ENCODE peak calls at places on chromosomes 4 and X, in seven cellular contexts. B is GM23338, V is HCT116, Y is neural progenitor cell, I is MM.1S, K is hepatocyte, W is GM23248. A is an unnamed sample.

GRCh38 chr4:76687730-76688441 is 210.1 kb downstream of the SOWAHB start:
- DNase-seq in B (peak; percentile 40), V (no peak), Y (peak; percentile 26), I (peak; percentile 60), K (no peak), W (no peak), A (peak; percentile 19)

GRCh38 chrX:43559643-43560042 is 96.5 kb upstream of the MAOA start:
- DNase-seq in B (peak; percentile 69), V (peak; percentile 28), Y (peak; percentile 77), I (peak; percentile 31), K (peak; percentile 70), W (peak; percentile 25), A (peak; percentile 67)

GRCh38 chrX:24513416-24513815 is 48.3 kb downstream of the PDK3 start:
- DNase-seq in B (no peak), V (no peak), Y (no peak), I (no peak), K (no peak), W (no peak), A (peak; percentile 28)

GRCh38 chrX:120568047-120568446 is 7.3 kb upstream of the CUL4B start:
- DNase-seq in B (no peak), V (no peak), Y (no peak), I (no peak), K (no peak), W (no peak), A (no peak)

GRCh38 chrX:150421816-150422215 is 58.7 kb downstream of the MAMLD1 start:
- DNase-seq in B (no peak), V (no peak), Y (no peak), I (no peak), K (no peak), W (peak; percentile 18), A (no peak)

GRCh38 chr4:73776363-73776762 is 36.0 kb downstream of the CXCL8 start:
- DNase-seq in B (no peak), V (no peak), Y (no peak), I (no peak), K (peak; percentile 9), W (peak; percentile 47), A (peak; percentile 48)

GRCh38 chr4:103018391-103019318 is 850 bp downstream of the SLC9B1 start:
- DNase-seq in B (peak; percentile 27), V (peak; percentile 26), Y (no peak), I (no peak), K (no peak), W (peak; percentile 72), A (no peak)

GRCh38 chr4:182245541-182246245 is 2.5 kb downstream of the TENM3 start:
- DNase-seq in B (no peak), V (no peak), Y (peak; percentile 29), I (no peak), K (peak; percentile 32), W (peak; percentile 13), A (no peak)

GRCh38 chr4:113739197-113739596 is 22.3 kb downstream of the CAMK2D start:
- DNase-seq in B (no peak), V (no peak), Y (no peak), I (no peak), K (no peak), W (no peak), A (no peak)

GRCh38 chr4:113741971-113742370 is 19.6 kb downstream of the CAMK2D start:
- DNase-seq in B (no peak), V (no peak), Y (no peak), I (no peak), K (no peak), W (no peak), A (no peak)

GRCh38 chr4:113742643-113743042 is 18.9 kb downstream of the CAMK2D start:
- DNase-seq in B (no peak), V (no peak), Y (no peak), I (no peak), K (no peak), W (no peak), A (no peak)

GRCh38 chr4:113738251-113738650 is 23.3 kb downstream of the CAMK2D start:
- DNase-seq in B (no peak), V (no peak), Y (no peak), I (no peak), K (no peak), W (peak; percentile 68), A (peak; percentile 9)

DNA sequence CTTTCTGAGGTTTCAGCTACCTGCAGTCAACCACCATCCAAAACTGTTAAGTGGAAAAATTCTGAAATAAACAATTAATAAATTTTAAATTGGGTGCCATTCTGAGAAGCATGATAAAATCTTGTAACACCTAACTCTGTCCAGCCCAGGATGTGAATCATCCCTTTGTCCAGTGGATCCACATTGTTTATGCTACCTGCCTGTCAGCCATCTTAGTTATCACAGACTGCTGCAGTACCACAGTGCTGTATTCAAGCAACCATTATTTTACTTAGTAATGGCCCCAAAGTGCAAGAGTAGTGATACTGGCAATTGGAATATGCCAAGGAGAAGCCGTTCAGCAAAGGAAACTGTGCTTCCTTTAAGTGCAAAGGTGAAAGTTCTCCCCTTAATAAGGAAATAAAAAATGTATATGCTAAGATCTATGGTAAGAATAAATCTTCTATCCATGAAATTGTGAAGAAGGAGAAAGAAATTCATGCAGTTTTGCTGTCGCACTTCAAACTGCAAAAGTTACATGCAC is 20.6 kb downstream of the CAMK2D start:
- DNase-seq in B (no peak), V (no peak), Y (no peak), I (no peak), K (no peak), W (no peak), A (no peak)
- TF ChIP-seq EZH2phosphoT487 in B (no peak), V (no peak), Y (no peak), I (no peak), K (no peak), W (no peak), A (no peak)

GRCh38 chrX:106730385-106730784 is 3.9 kb downstream of the RNF128 start:
- DNase-seq in B (no peak), V (no peak), Y (no peak), I (no peak), K (peak; percentile 16), W (no peak), A (no peak)

GRCh38 chrX:106731590-106731989 is 5.1 kb downstream of the RNF128 start:
- DNase-seq in B (no peak), V (no peak), Y (no peak), I (no peak), K (no peak), W (no peak), A (no peak)

GRCh38 chrX:106728337-106728736 is 1.8 kb downstream of the RNF128 start:
- DNase-seq in B (no peak), V (no peak), Y (no peak), I (no peak), K (no peak), W (no peak), A (no peak)

DNA sequence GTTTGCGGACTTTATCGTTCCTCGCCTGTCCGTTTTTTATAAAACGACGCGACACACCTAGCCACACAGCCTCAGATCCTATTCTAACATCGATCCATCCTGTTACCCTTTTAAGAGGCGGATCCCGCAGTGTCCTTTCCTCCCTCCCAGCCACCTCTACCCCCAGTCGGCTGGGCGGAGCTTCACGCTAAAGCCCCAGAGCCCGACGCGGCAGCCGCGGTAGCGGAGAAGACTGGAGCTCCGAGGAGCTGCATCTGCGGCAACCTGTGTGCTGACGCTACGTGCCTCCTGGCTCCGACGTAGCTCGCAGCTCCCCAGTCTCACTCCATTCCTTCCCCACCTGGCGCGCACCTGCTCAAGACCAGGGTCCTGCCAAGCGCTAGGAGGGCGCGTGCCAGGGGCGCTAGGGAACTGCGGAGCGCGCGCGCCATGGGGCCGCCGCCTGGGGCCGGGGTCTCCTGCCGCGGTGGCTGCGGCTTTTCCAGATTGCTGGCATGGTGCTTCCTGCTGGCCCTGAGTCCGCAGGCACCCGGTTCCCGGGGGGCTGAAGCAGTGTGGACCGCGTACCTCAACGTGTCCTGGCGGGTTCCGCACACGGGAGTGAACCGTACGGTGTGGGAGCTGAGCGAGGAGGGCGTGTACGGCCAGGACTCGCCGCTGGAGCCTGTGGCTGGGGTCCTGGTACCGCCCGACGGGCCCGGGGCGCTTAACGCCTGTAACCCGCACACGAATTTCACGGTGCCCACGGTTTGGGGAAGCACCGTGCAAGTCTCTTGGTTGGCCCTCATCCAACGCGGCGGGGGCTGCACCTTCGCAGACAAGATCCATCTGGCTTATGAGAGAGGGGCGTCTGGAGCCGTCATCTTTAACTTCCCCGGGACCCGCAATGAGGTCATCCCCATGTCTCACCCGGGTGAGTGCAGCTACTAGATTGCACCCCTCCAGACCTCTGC is at the start of gene RNF128:
- DNase-seq in B (peak; percentile 89), V (peak; percentile 70), Y (peak; percentile 83), I (peak; percentile 9), K (peak; percentile 76), W (peak; percentile 62), A (peak; percentile 43)
- TF ChIP-seq EZH2 in B (no peak), V (no peak), Y (peak; percentile 57), I (no peak), K (no peak), W (no peak), A (peak; percentile 63)

GRCh38 chr4:61024610-61025009 is 175.5 kb upstream of the ADGRL3 start:
- DNase-seq in B (no peak), V (no peak), Y (no peak), I (no peak), K (no peak), W (no peak), A (no peak)
- TF ChIP-seq EZH2phosphoT487 in B (no peak), V (no peak), Y (no peak), I (no peak), K (no peak), W (no peak), A (no peak)

GRCh38 chr4:2415881-2416563 is 2.4 kb downstream of the ZFYVE28 start:
- DNase-seq in B (no peak), V (no peak), Y (peak; percentile 6), I (no peak), K (no peak), W (no peak), A (no peak)
- TF ChIP-seq EZH2 in B (no peak), V (no peak), Y (peak; percentile 81), I (no peak), K (no peak), W (no peak), A (no peak)

DNA sequence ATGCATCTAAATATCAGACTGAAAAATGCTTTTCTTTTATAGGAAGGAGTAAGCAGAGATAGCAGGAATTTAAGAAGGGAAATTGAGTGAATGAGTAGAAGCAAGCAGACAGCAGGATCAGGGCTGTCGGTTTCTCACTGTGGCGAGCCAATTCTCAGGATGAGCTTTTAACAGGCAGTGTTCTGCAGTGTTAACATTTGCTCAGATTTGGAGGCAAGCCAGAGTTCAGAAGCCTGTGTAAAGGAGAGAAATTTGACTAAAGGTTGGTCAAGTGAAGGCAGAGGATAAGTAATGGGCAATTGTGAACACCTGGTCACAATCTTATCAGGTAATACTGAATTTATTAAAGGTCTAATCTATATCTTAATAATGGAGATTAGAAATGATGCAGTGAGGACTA is 133.3 kb upstream of the MAGEB16 start:
- DNase-seq in B (peak; percentile 3), V (no peak), Y (no peak), I (no peak), K (no peak), W (no peak), A (no peak)
- TF ChIP-seq EZH2phosphoT487 in B (no peak), V (no peak), Y (no peak), I (no peak), K (no peak), W (no peak), A (no peak)

A was measured in PC-3.